ENCODE peak calls at places on chromosomes 5 and 9, in six cellular contexts. L is WTC11, Y is HFF-Myc, O is T1000, R is ecto neural progenitor cell, H is GM04503. N is an unnamed sample.

GRCh38 chr5:5289537-5289936 is 132.9 kb upstream of the ICE1 start:
- DNase-seq in L (no peak), Y (no peak), O (no peak), R (no peak), H (no peak), N (no peak)

GRCh38 chr9:69004836-69005235 is 9.1 kb downstream of the PRKACG start:
- DNase-seq in L (no peak), Y (no peak), O (no peak), R (no peak), H (no peak), N (peak)

GRCh38 chr5:161549106-161549505 is 2.6 kb upstream of the GABRB2 start:
- DNase-seq in L (peak), Y (no peak), O (no peak), R (peak), H (no peak), N (peak)

GRCh38 chr9:122164286-122164685 is 4.6 kb downstream of the MORN5 start:
- DNase-seq in L (no peak), Y (no peak), O (no peak), R (no peak), H (no peak), N (no peak)

GRCh38 chr9:130837644-130838043 is 2.6 kb downstream of the ABL1 start:
- DNase-seq in L (no peak), Y (no peak), O (no peak), R (no peak), H (no peak), N (no peak)

GRCh38 chr5:5198111-5198510 is 58.0 kb downstream of the ADAMTS16 start:
- DNase-seq in L (no peak), Y (no peak), O (no peak), R (no peak), H (no peak), N (no peak)

GRCh38 chr5:159877894-159878448 is 38.3 kb upstream of the ADRA1B start:
- DNase-seq in L (no peak), Y (no peak), O (no peak), R (no peak), H (no peak), N (no peak)

GRCh38 chr5:139282195-139282557 is 11.4 kb upstream of the MATR3 start:
- DNase-seq in L (no peak), Y (no peak), O (no peak), R (no peak), H (no peak), N (no peak)

GRCh38 chr5:94691270-94691669 is 72.8 kb downstream of the SLF1 start:
- DNase-seq in L (no peak), Y (no peak), O (no peak), R (no peak), H (no peak), N (no peak)

GRCh38 chr5:78287833-78288232 is 6.7 kb downstream of the AP3B1 start:
- DNase-seq in L (no peak), Y (no peak), O (no peak), R (no peak), H (peak), N (peak)